ENCODE peak calls at places on chromosomes 13 and 19, in ten cellular contexts. One of them, this sample, is unnamed.

GRCh38 chr13:64471916-64472315 is 2758.2 kb downstream of the PCDH9 start:
- DNase-seq in iPS DF 19.7: no peak
- DNase-seq in LoVo: no peak
- DNase-seq in left colon: no peak
- DNase-seq in fibroblast of mammary gland: peak; percentile 30
- DNase-seq in nephron progenitor cell: no peak
- DNase-seq in A172: peak; percentile 26
- DNase-seq in IMR-90: peak; percentile 60
- DNase-seq in HTR-8/SVneo: peak; percentile 17
- DNase-seq in chondrocyte: no peak
- DNase-seq in this sample: peak; percentile 29

GRCh38 chr19:40609561-40610395 is 8.6 kb downstream of the LTBP4 start:
- DNase-seq in iPS DF 19.7: no peak
- DNase-seq in LoVo: peak; percentile 74
- DNase-seq in left colon: peak; percentile 95
- DNase-seq in fibroblast of mammary gland: peak; percentile 84
- DNase-seq in nephron progenitor cell: peak; percentile 93
- DNase-seq in A172: peak; percentile 78
- DNase-seq in IMR-90: no peak
- DNase-seq in HTR-8/SVneo: no peak
- DNase-seq in chondrocyte: no peak
- DNase-seq in this sample: peak; percentile 98

GRCh38 chr13:91714726-91715334 is 316.4 kb downstream of the GPC5 start:
- DNase-seq in iPS DF 19.7: no peak
- DNase-seq in LoVo: no peak
- DNase-seq in left colon: no peak
- DNase-seq in fibroblast of mammary gland: no peak
- DNase-seq in nephron progenitor cell: no peak
- DNase-seq in A172: no peak
- DNase-seq in IMR-90: no peak
- DNase-seq in HTR-8/SVneo: no peak
- DNase-seq in chondrocyte: no peak
- DNase-seq in this sample: no peak

GRCh38 chr13:46106839-46107371 is 2.1 kb upstream of the CPB2 start:
- DNase-seq in iPS DF 19.7: no peak
- DNase-seq in LoVo: no peak
- DNase-seq in left colon: no peak
- DNase-seq in fibroblast of mammary gland: no peak
- DNase-seq in nephron progenitor cell: no peak
- DNase-seq in A172: no peak
- DNase-seq in IMR-90: no peak
- DNase-seq in HTR-8/SVneo: no peak
- DNase-seq in chondrocyte: no peak
- DNase-seq in this sample: no peak

GRCh38 chr13:42873081-42873480 is 91.7 kb downstream of the FAM216B start:
- DNase-seq in iPS DF 19.7: no peak
- DNase-seq in LoVo: no peak
- DNase-seq in left colon: no peak
- DNase-seq in fibroblast of mammary gland: no peak
- DNase-seq in nephron progenitor cell: no peak
- DNase-seq in A172: no peak
- DNase-seq in IMR-90: peak; percentile 16
- DNase-seq in HTR-8/SVneo: no peak
- DNase-seq in chondrocyte: no peak
- DNase-seq in this sample: no peak

GRCh38 chr13:19864339-19865309 is 1.2 kb upstream of the ZMYM5 start:
- DNase-seq in iPS DF 19.7: no peak
- DNase-seq in LoVo: peak; percentile 64
- DNase-seq in left colon: peak; percentile 74
- DNase-seq in fibroblast of mammary gland: peak; percentile 78
- DNase-seq in nephron progenitor cell: peak; percentile 63
- DNase-seq in A172: peak; percentile 58
- DNase-seq in IMR-90: peak; percentile 9
- DNase-seq in HTR-8/SVneo: peak; percentile 53
- DNase-seq in chondrocyte: peak; percentile 95
- DNase-seq in this sample: peak; percentile 77

GRCh38 chr19:54325194-54325621 is 12.2 kb upstream of the LILRA5 start:
- DNase-seq in iPS DF 19.7: no peak
- DNase-seq in LoVo: peak; percentile 50
- DNase-seq in left colon: no peak
- DNase-seq in fibroblast of mammary gland: peak; percentile 38
- DNase-seq in nephron progenitor cell: peak; percentile 40
- DNase-seq in A172: peak; percentile 39
- DNase-seq in IMR-90: peak; percentile 8
- DNase-seq in HTR-8/SVneo: peak; percentile 51
- DNase-seq in chondrocyte: no peak
- DNase-seq in this sample: peak; percentile 38

GRCh38 chr19:55647732-55648656 is at the start of gene CCDC106:
- DNase-seq in iPS DF 19.7: no peak
- DNase-seq in LoVo: peak; percentile 58
- DNase-seq in left colon: peak; percentile 77
- DNase-seq in fibroblast of mammary gland: peak; percentile 56
- DNase-seq in nephron progenitor cell: peak; percentile 79
- DNase-seq in A172: no peak
- DNase-seq in IMR-90: peak; percentile 68
- DNase-seq in HTR-8/SVneo: peak; percentile 67
- DNase-seq in chondrocyte: peak; percentile 93
- DNase-seq in this sample: no peak

GRCh38 chr13:41848435-41849255 is 112.3 kb downstream of the VWA8 start:
- DNase-seq in iPS DF 19.7: no peak
- DNase-seq in LoVo: no peak
- DNase-seq in left colon: no peak
- DNase-seq in fibroblast of mammary gland: peak; percentile 59
- DNase-seq in nephron progenitor cell: no peak
- DNase-seq in A172: no peak
- DNase-seq in IMR-90: peak; percentile 52
- DNase-seq in HTR-8/SVneo: no peak
- DNase-seq in chondrocyte: no peak
- DNase-seq in this sample: no peak

GRCh38 chr13:20131057-20131832 is 29.6 kb downstream of the GJA3 start:
- DNase-seq in iPS DF 19.7: no peak
- DNase-seq in LoVo: no peak
- DNase-seq in left colon: no peak
- DNase-seq in fibroblast of mammary gland: no peak
- DNase-seq in nephron progenitor cell: no peak
- DNase-seq in A172: no peak
- DNase-seq in IMR-90: no peak
- DNase-seq in HTR-8/SVneo: no peak
- DNase-seq in chondrocyte: no peak
- DNase-seq in this sample: no peak

GRCh38 chr13:113547248-113547971 is 37.1 kb upstream of the TFDP1 start:
- DNase-seq in iPS DF 19.7: no peak
- DNase-seq in LoVo: no peak
- DNase-seq in left colon: no peak
- DNase-seq in fibroblast of mammary gland: peak; percentile 86
- DNase-seq in nephron progenitor cell: no peak
- DNase-seq in A172: no peak
- DNase-seq in IMR-90: peak; percentile 39
- DNase-seq in HTR-8/SVneo: no peak
- DNase-seq in chondrocyte: peak; percentile 65
- DNase-seq in this sample: no peak

GRCh38 chr13:85068231-85068630 is 731.0 kb downstream of the SLITRK6 start:
- DNase-seq in iPS DF 19.7: no peak
- DNase-seq in LoVo: no peak
- DNase-seq in left colon: no peak
- DNase-seq in fibroblast of mammary gland: no peak
- DNase-seq in nephron progenitor cell: no peak
- DNase-seq in A172: no peak
- DNase-seq in IMR-90: no peak
- DNase-seq in HTR-8/SVneo: no peak
- DNase-seq in chondrocyte: no peak
- DNase-seq in this sample: no peak